ENCODE peak calls at places on chromosomes 4 and X, in seven cellular contexts. R is upper lobe of left lung, W is uterus, A is Panc1, J is ovary, I is epithelial cell of esophagus, H is NB4. O is an unnamed sample.

GRCh38 chrX:13212191-13212651 is 107.6 kb downstream of the ATXN3L start:
- DNase-seq in R (no peak), W (no peak), A (no peak), J (no peak), I (no peak), H (peak), O (no peak)

GRCh38 chr4:143260750-143261149 is 75.9 kb upstream of the GAB1 start:
- DNase-seq in R (no peak), W (no peak), A (no peak), J (no peak), I (no peak), H (no peak), O (no peak)

GRCh38 chr4:8302331-8302730 is 32.8 kb downstream of the HTRA3 start:
- DNase-seq in R (no peak), W (peak), A (no peak), J (peak), I (no peak), H (no peak), O (no peak)

GRCh38 chr4:102754044-102754443 is 6.7 kb downstream of the MANBA start:
- DNase-seq in R (no peak), W (no peak), A (no peak), J (no peak), I (no peak), H (no peak), O (no peak)

GRCh38 chr4:6722891-6723290 is 6.9 kb downstream of the BLOC1S4 start:
- DNase-seq in R (peak), W (no peak), A (no peak), J (no peak), I (no peak), H (no peak), O (no peak)

GRCh38 chr4:110503588-110504435 is 27.9 kb downstream of the ENPEP start:
- DNase-seq in R (no peak), W (no peak), A (no peak), J (no peak), I (no peak), H (peak), O (no peak)

GRCh38 chr4:1055721-1056590 is 44.5 kb downstream of the FGFRL1 start:
- DNase-seq in R (peak), W (no peak), A (no peak), J (peak), I (peak), H (peak), O (no peak)

GRCh38 chrX:121110536-121110935 is 63.1 kb downstream of the GLUD2 start:
- DNase-seq in R (no peak), W (no peak), A (no peak), J (no peak), I (no peak), H (no peak), O (no peak)

GRCh38 chrX:80282535-80282934 is 137.7 kb upstream of the TENT5D start:
- DNase-seq in R (no peak), W (no peak), A (no peak), J (no peak), I (no peak), H (no peak), O (no peak)

GRCh38 chrX:80290834-80291233 is 129.4 kb upstream of the TENT5D start:
- DNase-seq in R (no peak), W (no peak), A (no peak), J (no peak), I (no peak), H (no peak), O (no peak)

GRCh38 chrX:80285131-80285773 is 135.0 kb upstream of the TENT5D start:
- DNase-seq in R (no peak), W (no peak), A (peak), J (no peak), I (peak), H (peak), O (no peak)
- TF ChIP-seq CTCF in R (peak), W (no peak), A (peak), J (no peak), I (peak), H (peak), O (no peak)

DNA sequence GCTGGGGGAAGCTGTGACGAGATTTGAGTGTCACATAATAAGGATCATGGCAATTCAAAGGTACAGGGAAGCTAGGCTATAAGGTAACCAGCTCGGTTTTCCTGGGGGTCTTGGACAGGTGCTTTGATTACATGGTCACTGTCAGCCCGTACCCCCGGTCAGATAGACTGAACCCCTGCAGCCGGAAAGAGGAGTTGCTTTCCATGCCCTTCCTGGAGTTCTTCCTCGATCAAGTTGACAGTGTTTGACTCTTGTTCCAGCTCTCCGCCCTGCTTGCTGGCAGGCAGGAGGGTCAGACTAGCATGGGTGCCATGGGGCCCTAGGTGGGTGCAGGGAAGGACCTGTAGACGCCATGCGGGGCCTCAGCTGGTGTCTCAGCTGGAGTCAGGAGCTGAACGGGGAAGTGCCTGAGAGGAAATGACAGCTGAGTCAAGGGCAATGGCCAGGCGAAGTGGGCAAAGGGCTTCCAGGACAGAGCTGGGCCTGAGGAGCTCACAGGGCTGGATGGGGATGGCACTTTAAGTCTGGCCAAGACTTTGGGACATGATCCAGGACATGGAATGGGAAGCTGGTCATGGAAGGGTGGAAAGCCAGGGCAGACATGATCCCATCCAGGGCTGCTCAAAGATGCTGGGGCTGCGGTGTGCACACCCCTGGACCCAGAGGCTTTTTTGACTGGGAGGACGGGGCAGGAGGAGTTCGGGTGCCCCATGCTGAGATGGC is 1.6 kb downstream of the TMEM187 start:
- DNase-seq in R (no peak), W (no peak), A (no peak), J (peak), I (no peak), H (peak), O (no peak)
- H3K4me3 ChIP-seq in R (no peak), W (no peak), A (peak), J (no peak), I (no peak), H (peak), O (peak)

DNA sequence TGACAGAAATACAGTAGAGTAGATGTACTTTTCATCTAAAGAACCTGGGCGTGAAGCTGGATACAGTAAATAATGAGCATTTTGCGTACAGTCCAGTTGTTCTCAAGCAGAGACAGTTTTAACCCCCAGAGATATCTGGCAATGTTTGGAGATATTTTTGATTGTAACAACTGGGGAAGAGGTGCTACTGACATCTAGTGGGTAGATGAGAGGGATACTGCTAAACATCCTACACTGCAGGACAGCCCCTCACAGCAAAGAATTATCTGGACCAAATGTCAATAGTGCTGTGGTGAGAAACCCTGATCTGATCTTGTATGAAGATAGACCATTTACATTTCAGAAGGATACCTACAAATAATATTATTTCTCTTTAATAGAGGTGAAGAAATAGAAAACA is 200.2 kb upstream of the FAM47A start:
- DNase-seq in R (no peak), W (no peak), A (no peak), J (no peak), I (no peak), H (peak), O (no peak)
- TF ChIP-seq CTCF in R (no peak), W (no peak), A (peak), J (no peak), I (peak), H (peak), O (no peak)

DNA sequence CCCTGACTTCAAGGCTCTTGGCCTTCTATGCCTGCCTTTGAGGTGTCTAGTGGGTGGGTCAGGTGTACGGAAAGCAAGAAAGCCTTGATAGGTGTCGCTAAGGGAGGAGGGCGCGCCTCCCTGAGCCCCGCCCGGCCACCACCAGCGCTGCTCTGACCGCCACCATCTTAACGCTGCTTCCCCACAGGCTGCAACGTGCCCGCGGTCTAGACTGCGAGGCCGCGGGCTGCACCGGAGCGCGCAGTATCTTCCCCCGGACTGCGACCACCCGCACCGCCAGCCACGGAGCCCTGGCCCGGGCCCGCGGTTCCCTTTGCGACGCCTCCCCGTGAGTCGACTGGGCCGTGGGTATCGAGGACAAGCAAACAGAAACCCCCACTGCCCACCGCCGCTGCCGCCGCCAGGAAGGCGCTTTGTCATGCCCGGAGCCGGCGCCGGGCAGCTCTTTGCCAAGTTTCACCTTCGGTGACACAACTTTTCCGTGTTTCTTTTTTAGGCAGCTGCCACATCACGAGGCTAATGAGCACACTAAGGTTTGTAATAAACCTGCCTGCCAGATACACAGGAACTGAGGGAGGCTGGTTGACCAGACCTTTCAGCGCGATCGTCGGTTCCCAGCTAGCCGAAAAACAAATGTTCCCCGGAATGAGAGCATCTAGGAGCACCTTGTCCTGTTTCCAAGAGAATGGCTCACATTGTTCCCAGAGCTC is 335.8 kb upstream of the F9 start:
- DNase-seq in R (peak), W (no peak), A (no peak), J (peak), I (peak), H (no peak), O (no peak)
- H3K4me3 ChIP-seq in R (peak), W (peak), A (peak), J (no peak), I (peak), H (no peak), O (no peak)

DNA sequence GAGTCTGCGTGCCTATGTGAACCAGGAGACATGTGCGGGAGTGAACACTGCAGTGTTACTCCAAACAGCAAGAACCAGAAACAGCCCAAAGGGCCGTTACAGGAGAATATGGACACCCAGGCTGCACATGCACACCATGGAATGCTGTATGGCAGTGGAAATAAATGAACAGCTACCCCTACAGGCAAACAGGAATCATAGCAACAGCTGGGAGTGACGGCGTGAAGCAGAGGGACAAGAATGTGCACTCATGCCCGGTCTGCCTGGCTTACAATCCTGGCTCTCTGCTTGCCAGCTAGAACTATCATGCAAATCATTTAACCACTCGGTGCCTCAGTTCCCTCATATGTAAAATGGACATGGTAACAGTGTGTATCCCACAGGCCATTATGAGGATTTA is 16.6 kb downstream of the GPKOW start:
- DNase-seq in R (no peak), W (no peak), A (no peak), J (no peak), I (peak), H (peak), O (peak)
- TF ChIP-seq CTCF in R (peak), W (no peak), A (no peak), J (no peak), I (peak), H (no peak), O (peak)

GRCh38 chr4:185141777-185142176 is 1.3 kb upstream of the SLC25A4 start:
- DNase-seq in R (no peak), W (no peak), A (no peak), J (no peak), I (no peak), H (no peak), O (no peak)
- H3K4me3 ChIP-seq in R (no peak), W (no peak), A (no peak), J (no peak), I (no peak), H (no peak), O (no peak)

GRCh38 chr4:131052646-131053045 is 1956.7 kb downstream of the C4orf33 start:
- DNase-seq in R (no peak), W (no peak), A (no peak), J (no peak), I (peak), H (no peak), O (no peak)

GRCh38 chr4:131044368-131044767 is 1948.4 kb downstream of the C4orf33 start:
- DNase-seq in R (no peak), W (no peak), A (no peak), J (no peak), I (no peak), H (no peak), O (no peak)

GRCh38 chr4:131046821-131047220 is 1950.9 kb downstream of the C4orf33 start:
- DNase-seq in R (no peak), W (no peak), A (no peak), J (no peak), I (peak), H (no peak), O (no peak)
- TF ChIP-seq CTCF in R (no peak), W (no peak), A (no peak), J (no peak), I (no peak), H (no peak), O (no peak)

GRCh38 chrX:150792949-150793527 is 99.8 kb downstream of the MTMR1 start:
- DNase-seq in R (no peak), W (no peak), A (no peak), J (no peak), I (no peak), H (no peak), O (no peak)
- H3K4me3 ChIP-seq in R (no peak), W (no peak), A (no peak), J (no peak), I (no peak), H (no peak), O (no peak)

DNA sequence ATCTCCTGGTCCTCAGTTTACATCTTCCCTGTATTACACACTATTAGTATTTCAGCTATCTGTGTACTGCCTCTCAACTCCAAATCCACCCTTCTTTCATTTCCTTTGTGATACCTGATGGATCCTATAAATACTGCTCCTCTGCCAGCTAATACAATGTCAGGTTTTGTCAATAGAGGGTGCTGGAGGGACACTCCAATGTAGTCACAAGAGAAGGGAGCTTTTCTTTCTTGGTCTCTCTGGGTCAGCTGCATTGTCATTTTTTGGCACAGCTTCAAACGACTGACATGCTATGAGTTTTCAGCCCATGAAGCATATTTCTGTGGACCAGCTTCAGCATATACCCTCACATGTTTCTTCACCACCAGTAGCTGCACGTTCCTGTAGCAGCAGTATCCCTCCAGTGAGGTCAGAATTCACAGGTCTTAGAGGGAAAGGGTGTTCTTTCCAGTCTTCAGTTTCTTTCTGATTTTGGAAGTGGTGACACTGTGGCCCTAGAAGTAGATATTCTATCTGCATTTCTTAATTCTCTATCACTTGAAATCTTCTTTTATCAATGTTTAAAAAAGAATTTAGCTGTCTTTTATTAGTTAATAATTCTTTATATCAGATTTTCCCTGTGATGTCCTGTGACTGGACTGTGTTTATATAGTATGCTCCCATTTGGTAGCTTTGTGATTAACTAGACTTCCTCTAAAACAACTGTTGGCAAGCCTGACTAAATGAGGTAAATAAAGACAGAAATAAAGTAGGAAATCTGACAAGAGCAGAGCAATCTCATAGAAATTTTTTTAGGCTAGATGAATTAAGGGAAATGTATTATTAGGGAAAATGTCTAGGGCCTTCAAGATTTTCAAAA is 60.6 kb downstream of the GABRA2 start:
- DNase-seq in R (no peak), W (no peak), A (peak), J (no peak), I (peak), H (peak), O (no peak)
- TF ChIP-seq CTCF in R (no peak), W (no peak), A (peak), J (no peak), I (peak), H (peak), O (no peak)

O was measured in AG04449.